ENCODE peak calls at places on chromosomes 7 and 10, in eight cellular contexts. H is caudate nucleus; I is HCEC 1CT; K is stimulated activated CD4-positive, alpha-beta T cell treated with anti-CD3 and anti-CD28 coated beads, Interleukin-1b, Interleukin-23, amount 100 ng/mL, for 4 hours; A is fibroblast of the aortic adventitia; Q is T-cell; M is fibroblast of mammary gland; Y is IMR-90. O is an unnamed sample.
A peak's percentile ranks its signal among the peaks of the same experiment; 100 is the strongest.

GRCh38 chr7:33895025-33895804 is 10.1 kb upstream of the BMPER start:
- DNase-seq in I (peak; percentile 76), A (peak; percentile 78), Q (peak; percentile 56), M (peak; percentile 82), K (peak; percentile 61), H (peak; percentile 77), Y (peak; percentile 75), O (peak; percentile 37)

GRCh38 chr10:17872191-17873091 is 63.3 kb downstream of the MRC1 start:
- DNase-seq in I (peak; percentile 15), A (peak; percentile 51), M (peak; percentile 52), K (no peak), H (no peak), Q (no peak), Y (peak; percentile 21), O (no peak)

GRCh38 chr7:120834726-120835125 is 23.2 kb downstream of the TSPAN12 start:
- DNase-seq in A (no peak), Y (no peak), H (no peak), M (no peak), K (no peak), Q (no peak), I (no peak), O (no peak)

GRCh38 chr10:7260912-7261700 is 149.7 kb downstream of the SFMBT2 start:
- DNase-seq in I (peak; percentile 90), H (no peak), A (peak; percentile 15), K (no peak), Y (peak; percentile 65), M (peak; percentile 92), Q (no peak), O (no peak)

GRCh38 chr7:106382129-106382528 is 97.3 kb upstream of the NAMPT start:
- DNase-seq in Y (no peak), H (no peak), M (no peak), Q (no peak), A (no peak), K (no peak), I (no peak), O (no peak)

GRCh38 chr10:61172182-61172926 is 228.4 kb upstream of the RHOBTB1 start:
- DNase-seq in Q (no peak), I (no peak), H (no peak), M (no peak), K (no peak), Y (no peak), A (no peak), O (no peak)

GRCh38 chr10:61376908-61377368 is 76.2 kb downstream of the TMEM26 start:
- DNase-seq in A (no peak), I (no peak), M (no peak), K (no peak), Q (no peak), Y (no peak), H (no peak), O (no peak)

GRCh38 chr7:152912511-152912910 is 153.0 kb downstream of the ACTR3B start:
- DNase-seq in K (no peak), Y (no peak), M (no peak), H (no peak), I (no peak), A (no peak), Q (no peak), O (no peak)

GRCh38 chr7:95493844-95494243 is 8.1 kb downstream of the ASB4 start:
- DNase-seq in Q (no peak), H (no peak), A (no peak), K (no peak), M (no peak), Y (no peak), I (no peak), O (no peak)

GRCh38 chr10:131946321-131946751 is 35.4 kb downstream of the BNIP3 start:
- DNase-seq in K (no peak), H (no peak), Q (no peak), M (peak; percentile 88), Y (peak; percentile 91), I (peak; percentile 95), A (peak; percentile 94), O (no peak)

GRCh38 chr10:92544296-92544695 is 29.6 kb downstream of the IDE start:
- DNase-seq in Q (no peak), M (no peak), K (no peak), I (no peak), H (no peak), Y (peak; percentile 48), A (peak; percentile 12), O (no peak)

GRCh38 chr10:82402901-82403300 is 527.9 kb downstream of the NRG3 start:
- DNase-seq in K (no peak), A (no peak), H (no peak), Y (no peak), Q (no peak), I (no peak), M (no peak), O (no peak)

GRCh38 chr7:77351539-77352004 is 64.6 kb downstream of the GSAP start:
- DNase-seq in Q (peak; percentile 53), I (no peak), M (no peak), K (peak; percentile 11), Y (no peak), H (no peak), A (no peak), O (peak; percentile 85)

GRCh38 chr7:1243964-1244416 is 11.3 kb downstream of the UNCX start:
- DNase-seq in M (no peak), Q (no peak), K (no peak), A (no peak), H (no peak), Y (no peak), I (no peak), O (no peak)

GRCh38 chr10:83820033-83820432 is 319.3 kb upstream of the GHITM start:
- DNase-seq in M (no peak), Q (no peak), A (no peak), Y (no peak), I (no peak), K (no peak), H (no peak), O (no peak)

GRCh38 chr7:138987686-138988085 is 6.5 kb upstream of the KIAA1549 start:
- DNase-seq in Q (no peak), K (no peak), M (no peak), A (no peak), Y (no peak), H (no peak), I (no peak), O (no peak)

GRCh38 chr10:78721231-78721630 is 347.5 kb upstream of the ZMIZ1 start:
- DNase-seq in I (no peak), Q (no peak), K (no peak), A (no peak), Y (peak; percentile 15), H (no peak), M (no peak), O (no peak)

GRCh38 chr7:138863931-138864330 is 65.9 kb upstream of the ATP6V0A4 start:
- DNase-seq in A (no peak), M (no peak), Q (no peak), I (no peak), Y (no peak), H (no peak), K (no peak), O (no peak)

GRCh38 chr7:155291045-155291530 is 6.6 kb upstream of the INSIG1 start:
- DNase-seq in H (no peak), I (peak; percentile 81), A (peak; percentile 37), Q (no peak), K (no peak), M (peak; percentile 87), Y (peak; percentile 66), O (no peak)

GRCh38 chr10:95229724-95230627 is 35.9 kb downstream of the ACSM6 start:
- DNase-seq in Y (peak; percentile 98), A (peak; percentile 94), Q (no peak), I (peak; percentile 100), M (peak; percentile 98), K (no peak), H (no peak), O (no peak)

GRCh38 chr7:134434701-134435100 is 24.2 kb downstream of the AKR1B1 start:
- DNase-seq in Q (no peak), I (no peak), H (no peak), K (no peak), Y (no peak), A (no peak), M (no peak), O (no peak)

GRCh38 chr10:131621784-131622624 is 278.8 kb upstream of the PPP2R2D start:
- DNase-seq in Q (no peak), Y (no peak), K (no peak), I (no peak), H (no peak), A (no peak), M (no peak), O (no peak)

GRCh38 chr10:60389413-60390009 is at the start of gene ANK3:
- DNase-seq in K (no peak), Y (no peak), I (no peak), Q (no peak), H (no peak), A (no peak), M (no peak), O (no peak)

GRCh38 chr7:137741443-137741842 is 105.3 kb downstream of the DGKI start:
- DNase-seq in M (no peak), A (no peak), Q (no peak), Y (no peak), H (no peak), I (no peak), K (no peak), O (no peak)

GRCh38 chr7:142263598-142264380 is 5.9 kb upstream of the PRSS58 start:
- DNase-seq in Y (no peak), A (peak; percentile 9), M (peak; percentile 76), H (no peak), K (no peak), Q (no peak), I (peak; percentile 60), O (no peak)

GRCh38 chr7:10696064-10696463 is 277.6 kb upstream of the PHF14 start:
- DNase-seq in H (no peak), Q (no peak), A (no peak), I (no peak), M (no peak), Y (no peak), K (no peak), O (no peak)

GRCh38 chr10:13066527-13066926 is 33.4 kb upstream of the OPTN start:
- DNase-seq in M (no peak), K (no peak), A (no peak), Y (no peak), I (no peak), H (no peak), Q (no peak), O (no peak)

GRCh38 chr7:100087055-100087750 is 1.6 kb upstream of the COPS6 start:
- DNase-seq in Q (no peak), K (no peak), M (peak; percentile 97), Y (peak; percentile 99), A (peak; percentile 100), I (peak; percentile 100), H (no peak), O (no peak)

GRCh38 chr10:129373718-129374117 is 93.3 kb upstream of the MGMT start:
- DNase-seq in K (no peak), H (no peak), Q (no peak), I (no peak), A (no peak), Y (no peak), M (no peak), O (no peak)

GRCh38 chr7:36005286-36005685 is 147.8 kb upstream of the EEPD1 start:
- DNase-seq in Y (no peak), I (no peak), M (no peak), Q (no peak), K (no peak), H (no peak), A (no peak), O (no peak)

O was measured in CD8-positive, alpha-beta memory T cell.